ENCODE peak calls at places on chromosome 14, in nine cellular contexts. One of them, this sample, is unnamed.

GRCh38 chr14:69701857-69702256 is 65.1 kb upstream of the SRSF5 start:
- DNase-seq in choroid plexus epithelial cell: no peak
- DNase-seq in left lung: no peak
- DNase-seq in fibroblast of lung: no peak
- DNase-seq in neural crest cell: no peak
- DNase-seq in mammary epithelial cell: no peak
- DNase-seq in GM12865: peak
- DNase-seq in brain microvascular endothelial cell: no peak
- DNase-seq in GM13976: no peak
- DNase-seq in this sample: no peak

GRCh38 chr14:69242311-69243224 is 17.4 kb upstream of the GALNT16 start:
- DNase-seq in choroid plexus epithelial cell: peak
- DNase-seq in left lung: no peak
- DNase-seq in fibroblast of lung: peak
- DNase-seq in neural crest cell: peak
- DNase-seq in mammary epithelial cell: peak
- DNase-seq in GM12865: peak
- DNase-seq in brain microvascular endothelial cell: peak
- DNase-seq in GM13976: peak
- DNase-seq in this sample: peak

GRCh38 chr14:92942576-92942975 is 19.6 kb downstream of the CHGA start:
- DNase-seq in choroid plexus epithelial cell: no peak
- DNase-seq in left lung: no peak
- DNase-seq in fibroblast of lung: no peak
- DNase-seq in neural crest cell: no peak
- DNase-seq in mammary epithelial cell: no peak
- DNase-seq in GM12865: no peak
- DNase-seq in brain microvascular endothelial cell: no peak
- DNase-seq in GM13976: no peak
- DNase-seq in this sample: no peak

GRCh38 chr14:97005908-97006307 is 208.7 kb downstream of the VRK1 start:
- DNase-seq in choroid plexus epithelial cell: no peak
- DNase-seq in left lung: no peak
- DNase-seq in fibroblast of lung: no peak
- DNase-seq in neural crest cell: no peak
- DNase-seq in mammary epithelial cell: no peak
- DNase-seq in GM12865: no peak
- DNase-seq in brain microvascular endothelial cell: no peak
- DNase-seq in GM13976: no peak
- DNase-seq in this sample: no peak

GRCh38 chr14:64861916-64862315 is 17.8 kb downstream of the SPTB start:
- DNase-seq in choroid plexus epithelial cell: no peak
- DNase-seq in left lung: no peak
- DNase-seq in fibroblast of lung: no peak
- DNase-seq in neural crest cell: no peak
- DNase-seq in mammary epithelial cell: no peak
- DNase-seq in GM12865: no peak
- DNase-seq in brain microvascular endothelial cell: no peak
- DNase-seq in GM13976: no peak
- DNase-seq in this sample: no peak

GRCh38 chr14:89445252-89445973 is 28.4 kb upstream of the FOXN3 start:
- DNase-seq in choroid plexus epithelial cell: no peak
- DNase-seq in left lung: no peak
- DNase-seq in fibroblast of lung: no peak
- DNase-seq in neural crest cell: no peak
- DNase-seq in mammary epithelial cell: no peak
- DNase-seq in GM12865: peak
- DNase-seq in brain microvascular endothelial cell: no peak
- DNase-seq in GM13976: no peak
- DNase-seq in this sample: no peak

GRCh38 chr14:94770251-94770749 is 387 bp upstream of the GSC start:
- DNase-seq in choroid plexus epithelial cell: peak
- DNase-seq in left lung: no peak
- DNase-seq in fibroblast of lung: peak
- DNase-seq in neural crest cell: no peak
- DNase-seq in mammary epithelial cell: no peak
- DNase-seq in GM12865: no peak
- DNase-seq in brain microvascular endothelial cell: no peak
- DNase-seq in GM13976: no peak
- DNase-seq in this sample: no peak

GRCh38 chr14:69610859-69611263 is 535 bp upstream of the SUSD6 start:
- DNase-seq in choroid plexus epithelial cell: peak
- DNase-seq in left lung: no peak
- DNase-seq in fibroblast of lung: no peak
- DNase-seq in neural crest cell: no peak
- DNase-seq in mammary epithelial cell: no peak
- DNase-seq in GM12865: no peak
- DNase-seq in brain microvascular endothelial cell: peak
- DNase-seq in GM13976: no peak
- DNase-seq in this sample: no peak

GRCh38 chr14:78857974-78858373 is 687.8 kb downstream of the NRXN3 start:
- DNase-seq in choroid plexus epithelial cell: no peak
- DNase-seq in left lung: no peak
- DNase-seq in fibroblast of lung: no peak
- DNase-seq in neural crest cell: no peak
- DNase-seq in mammary epithelial cell: no peak
- DNase-seq in GM12865: no peak
- DNase-seq in brain microvascular endothelial cell: no peak
- DNase-seq in GM13976: no peak
- DNase-seq in this sample: no peak

GRCh38 chr14:25237845-25238244 is 187.9 kb upstream of the STXBP6 start:
- DNase-seq in choroid plexus epithelial cell: peak
- DNase-seq in left lung: no peak
- DNase-seq in fibroblast of lung: peak
- DNase-seq in neural crest cell: no peak
- DNase-seq in mammary epithelial cell: peak
- DNase-seq in GM12865: no peak
- DNase-seq in brain microvascular endothelial cell: no peak
- DNase-seq in GM13976: no peak
- DNase-seq in this sample: no peak
- TF ChIP-seq CTCF in choroid plexus epithelial cell: no peak
- TF ChIP-seq CTCF in left lung: no peak
- TF ChIP-seq CTCF in fibroblast of lung: no peak
- TF ChIP-seq CTCF in neural crest cell: peak
- TF ChIP-seq CTCF in mammary epithelial cell: no peak
- TF ChIP-seq CTCF in GM12865: no peak
- TF ChIP-seq CTCF in brain microvascular endothelial cell: no peak
- TF ChIP-seq CTCF in GM13976: no peak
- TF ChIP-seq CTCF in this sample: no peak

GRCh38 chr14:103695331-103696026 is 19.8 kb downstream of the XRCC3 start:
- DNase-seq in choroid plexus epithelial cell: no peak
- DNase-seq in left lung: no peak
- DNase-seq in fibroblast of lung: no peak
- DNase-seq in neural crest cell: no peak
- DNase-seq in mammary epithelial cell: no peak
- DNase-seq in GM12865: no peak
- DNase-seq in brain microvascular endothelial cell: no peak
- DNase-seq in GM13976: no peak
- DNase-seq in this sample: no peak

GRCh38 chr14:103692871-103693270 is 22.4 kb downstream of the XRCC3 start:
- DNase-seq in choroid plexus epithelial cell: no peak
- DNase-seq in left lung: no peak
- DNase-seq in fibroblast of lung: no peak
- DNase-seq in neural crest cell: no peak
- DNase-seq in mammary epithelial cell: no peak
- DNase-seq in GM12865: no peak
- DNase-seq in brain microvascular endothelial cell: no peak
- DNase-seq in GM13976: no peak
- DNase-seq in this sample: no peak

GRCh38 chr14:103696027-103696402 is 19.2 kb downstream of the XRCC3 start:
- DNase-seq in choroid plexus epithelial cell: no peak
- DNase-seq in left lung: peak
- DNase-seq in fibroblast of lung: no peak
- DNase-seq in neural crest cell: no peak
- DNase-seq in mammary epithelial cell: no peak
- DNase-seq in GM12865: no peak
- DNase-seq in brain microvascular endothelial cell: no peak
- DNase-seq in GM13976: no peak
- DNase-seq in this sample: no peak

GRCh38 chr14:103693514-103693913 is 21.7 kb downstream of the XRCC3 start:
- DNase-seq in choroid plexus epithelial cell: no peak
- DNase-seq in left lung: peak
- DNase-seq in fibroblast of lung: no peak
- DNase-seq in neural crest cell: no peak
- DNase-seq in mammary epithelial cell: peak
- DNase-seq in GM12865: no peak
- DNase-seq in brain microvascular endothelial cell: no peak
- DNase-seq in GM13976: no peak
- DNase-seq in this sample: peak

GRCh38 chr14:103694572-103695026 is 20.7 kb downstream of the XRCC3 start:
- DNase-seq in choroid plexus epithelial cell: no peak
- DNase-seq in left lung: no peak
- DNase-seq in fibroblast of lung: no peak
- DNase-seq in neural crest cell: no peak
- DNase-seq in mammary epithelial cell: no peak
- DNase-seq in GM12865: no peak
- DNase-seq in brain microvascular endothelial cell: no peak
- DNase-seq in GM13976: no peak
- DNase-seq in this sample: no peak
- TF ChIP-seq CTCF in choroid plexus epithelial cell: no peak
- TF ChIP-seq CTCF in left lung: no peak
- TF ChIP-seq CTCF in fibroblast of lung: no peak
- TF ChIP-seq CTCF in neural crest cell: no peak
- TF ChIP-seq CTCF in mammary epithelial cell: no peak
- TF ChIP-seq CTCF in GM12865: no peak
- TF ChIP-seq CTCF in brain microvascular endothelial cell: peak
- TF ChIP-seq CTCF in GM13976: no peak
- TF ChIP-seq CTCF in this sample: no peak

GRCh38 chr14:45096218-45096617 is 12.3 kb downstream of the PRPF39 start:
- DNase-seq in choroid plexus epithelial cell: no peak
- DNase-seq in left lung: no peak
- DNase-seq in fibroblast of lung: no peak
- DNase-seq in neural crest cell: no peak
- DNase-seq in mammary epithelial cell: no peak
- DNase-seq in GM12865: no peak
- DNase-seq in brain microvascular endothelial cell: no peak
- DNase-seq in GM13976: no peak
- DNase-seq in this sample: no peak
- TF ChIP-seq CTCF in choroid plexus epithelial cell: no peak
- TF ChIP-seq CTCF in left lung: no peak
- TF ChIP-seq CTCF in fibroblast of lung: no peak
- TF ChIP-seq CTCF in neural crest cell: no peak
- TF ChIP-seq CTCF in mammary epithelial cell: no peak
- TF ChIP-seq CTCF in GM12865: no peak
- TF ChIP-seq CTCF in brain microvascular endothelial cell: no peak
- TF ChIP-seq CTCF in GM13976: no peak
- TF ChIP-seq CTCF in this sample: no peak

DNA sequence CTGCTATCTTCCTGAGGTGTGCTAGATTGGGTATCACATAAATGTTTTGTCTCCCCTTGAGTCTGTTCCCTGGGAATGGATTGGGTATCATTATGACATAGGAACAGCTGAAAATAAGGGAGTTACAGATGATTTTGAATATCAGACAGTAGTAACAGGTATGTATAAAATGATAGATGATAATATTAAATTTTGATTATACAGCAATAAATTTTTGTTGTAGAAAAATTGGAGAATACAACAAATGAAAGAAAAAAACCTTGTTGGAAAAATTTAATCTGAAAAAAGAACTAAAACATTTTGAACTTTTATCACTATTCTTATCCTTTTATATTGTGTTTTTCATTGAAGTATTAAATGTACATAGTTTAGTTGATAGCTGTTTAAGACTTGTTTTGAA is 43.2 kb downstream of the FBXO34 start:
- DNase-seq in choroid plexus epithelial cell: no peak
- DNase-seq in left lung: no peak
- DNase-seq in fibroblast of lung: no peak
- DNase-seq in neural crest cell: no peak
- DNase-seq in mammary epithelial cell: no peak
- DNase-seq in GM12865: no peak
- DNase-seq in brain microvascular endothelial cell: no peak
- DNase-seq in GM13976: no peak
- DNase-seq in this sample: no peak
- TF ChIP-seq CTCF in choroid plexus epithelial cell: no peak
- TF ChIP-seq CTCF in left lung: no peak
- TF ChIP-seq CTCF in fibroblast of lung: no peak
- TF ChIP-seq CTCF in neural crest cell: no peak
- TF ChIP-seq CTCF in mammary epithelial cell: no peak
- TF ChIP-seq CTCF in GM12865: no peak
- TF ChIP-seq CTCF in brain microvascular endothelial cell: no peak
- TF ChIP-seq CTCF in GM13976: no peak
- TF ChIP-seq CTCF in this sample: no peak

GRCh38 chr14:65927871-65928270 is 515.3 kb downstream of the FUT8 start:
- DNase-seq in choroid plexus epithelial cell: no peak
- DNase-seq in left lung: no peak
- DNase-seq in fibroblast of lung: no peak
- DNase-seq in neural crest cell: no peak
- DNase-seq in mammary epithelial cell: no peak
- DNase-seq in GM12865: no peak
- DNase-seq in brain microvascular endothelial cell: no peak
- DNase-seq in GM13976: no peak
- DNase-seq in this sample: no peak
- TF ChIP-seq CTCF in choroid plexus epithelial cell: no peak
- TF ChIP-seq CTCF in left lung: no peak
- TF ChIP-seq CTCF in fibroblast of lung: no peak
- TF ChIP-seq CTCF in neural crest cell: no peak
- TF ChIP-seq CTCF in mammary epithelial cell: no peak
- TF ChIP-seq CTCF in GM12865: no peak
- TF ChIP-seq CTCF in brain microvascular endothelial cell: no peak
- TF ChIP-seq CTCF in GM13976: no peak
- TF ChIP-seq CTCF in this sample: no peak

GRCh38 chr14:100524233-100524932 is 62.8 kb downstream of the BEGAIN start:
- DNase-seq in choroid plexus epithelial cell: no peak
- DNase-seq in left lung: no peak
- DNase-seq in fibroblast of lung: no peak
- DNase-seq in neural crest cell: no peak
- DNase-seq in mammary epithelial cell: no peak
- DNase-seq in GM12865: no peak
- DNase-seq in brain microvascular endothelial cell: no peak
- DNase-seq in GM13976: no peak
- DNase-seq in this sample: no peak
- TF ChIP-seq CTCF in choroid plexus epithelial cell: no peak
- TF ChIP-seq CTCF in left lung: no peak
- TF ChIP-seq CTCF in fibroblast of lung: no peak
- TF ChIP-seq CTCF in neural crest cell: no peak
- TF ChIP-seq CTCF in mammary epithelial cell: no peak
- TF ChIP-seq CTCF in GM12865: no peak
- TF ChIP-seq CTCF in brain microvascular endothelial cell: no peak
- TF ChIP-seq CTCF in GM13976: no peak
- TF ChIP-seq CTCF in this sample: no peak

GRCh38 chr14:20454645-20455354 is at the start of the genes APEX1 and OSGEP:
- DNase-seq in choroid plexus epithelial cell: peak
- DNase-seq in left lung: peak
- DNase-seq in fibroblast of lung: peak
- DNase-seq in neural crest cell: peak
- DNase-seq in mammary epithelial cell: peak
- DNase-seq in GM12865: peak
- DNase-seq in brain microvascular endothelial cell: peak
- DNase-seq in GM13976: peak
- DNase-seq in this sample: peak
- TF ChIP-seq CTCF in choroid plexus epithelial cell: no peak
- TF ChIP-seq CTCF in left lung: no peak
- TF ChIP-seq CTCF in fibroblast of lung: no peak
- TF ChIP-seq CTCF in neural crest cell: no peak
- TF ChIP-seq CTCF in mammary epithelial cell: no peak
- TF ChIP-seq CTCF in GM12865: no peak
- TF ChIP-seq CTCF in brain microvascular endothelial cell: no peak
- TF ChIP-seq CTCF in GM13976: no peak
- TF ChIP-seq CTCF in this sample: no peak